ENCODE peak calls at places on chromosomes 2 and 18, in ten cellular contexts. One of them, this sample, is unnamed.

GRCh38 chr2:190880374-190881073 is at the start of gene GLS:
- DNase-seq in transverse colon: peak
- DNase-seq in A549: peak
- DNase-seq in sigmoid colon: peak
- DNase-seq in ovary: peak
- DNase-seq in stomach: peak
- DNase-seq in tibial nerve: peak
- DNase-seq in SK-N-SH: peak
- DNase-seq in K562: peak
- DNase-seq in HepG2: peak
- DNase-seq in this sample: peak

GRCh38 chr2:104102615-104103014 is 751.3 kb upstream of the POU3F3 start:
- DNase-seq in HepG2: no peak
- DNase-seq in A549: no peak
- DNase-seq in ovary: no peak
- DNase-seq in sigmoid colon: no peak
- DNase-seq in transverse colon: no peak
- DNase-seq in tibial nerve: no peak
- DNase-seq in stomach: no peak
- DNase-seq in SK-N-SH: no peak
- DNase-seq in K562: no peak
- DNase-seq in this sample: no peak

GRCh38 chr2:54629914-54630609 is 93.4 kb upstream of the EML6 start:
- DNase-seq in stomach: peak
- DNase-seq in HepG2: peak
- DNase-seq in tibial nerve: peak
- DNase-seq in transverse colon: peak
- DNase-seq in sigmoid colon: no peak
- DNase-seq in A549: peak
- DNase-seq in K562: no peak
- DNase-seq in SK-N-SH: no peak
- DNase-seq in ovary: no peak
- DNase-seq in this sample: peak

GRCh38 chr2:28956415-28956826 is 24.7 kb upstream of the TOGARAM2 start:
- DNase-seq in A549: no peak
- DNase-seq in ovary: no peak
- DNase-seq in stomach: no peak
- DNase-seq in K562: peak
- DNase-seq in HepG2: peak
- DNase-seq in sigmoid colon: no peak
- DNase-seq in SK-N-SH: peak
- DNase-seq in tibial nerve: no peak
- DNase-seq in transverse colon: no peak
- DNase-seq in this sample: peak

GRCh38 chr18:48227206-48227605 is 182.0 kb downstream of the ZBTB7C start:
- DNase-seq in SK-N-SH: no peak
- DNase-seq in A549: no peak
- DNase-seq in sigmoid colon: no peak
- DNase-seq in stomach: no peak
- DNase-seq in transverse colon: no peak
- DNase-seq in tibial nerve: no peak
- DNase-seq in HepG2: no peak
- DNase-seq in ovary: no peak
- DNase-seq in K562: no peak
- DNase-seq in this sample: no peak

GRCh38 chr18:79494936-79495335 is 99.2 kb downstream of the NFATC1 start:
- DNase-seq in K562: no peak
- DNase-seq in HepG2: no peak
- DNase-seq in A549: no peak
- DNase-seq in SK-N-SH: no peak
- DNase-seq in stomach: no peak
- DNase-seq in sigmoid colon: peak
- DNase-seq in tibial nerve: no peak
- DNase-seq in ovary: peak
- DNase-seq in transverse colon: no peak
- DNase-seq in this sample: peak

GRCh38 chr18:9902832-9903231 is 11.0 kb upstream of the VAPA start:
- DNase-seq in transverse colon: no peak
- DNase-seq in ovary: peak
- DNase-seq in sigmoid colon: no peak
- DNase-seq in SK-N-SH: no peak
- DNase-seq in A549: no peak
- DNase-seq in stomach: no peak
- DNase-seq in K562: no peak
- DNase-seq in tibial nerve: no peak
- DNase-seq in HepG2: no peak
- DNase-seq in this sample: no peak

GRCh38 chr2:15841776-15842554 is 98.4 kb upstream of the MYCN start:
- DNase-seq in stomach: no peak
- DNase-seq in sigmoid colon: no peak
- DNase-seq in A549: no peak
- DNase-seq in ovary: no peak
- DNase-seq in K562: no peak
- DNase-seq in transverse colon: no peak
- DNase-seq in SK-N-SH: peak
- DNase-seq in HepG2: peak
- DNase-seq in tibial nerve: no peak
- DNase-seq in this sample: no peak

GRCh38 chr2:42164046-42164445 is 5.1 kb upstream of the EML4 start:
- DNase-seq in sigmoid colon: no peak
- DNase-seq in tibial nerve: no peak
- DNase-seq in ovary: no peak
- DNase-seq in transverse colon: no peak
- DNase-seq in SK-N-SH: no peak
- DNase-seq in stomach: no peak
- DNase-seq in K562: no peak
- DNase-seq in HepG2: no peak
- DNase-seq in A549: no peak
- DNase-seq in this sample: no peak

GRCh38 chr2:156399950-156400703 is 36.1 kb upstream of the GPD2 start:
- DNase-seq in ovary: peak
- DNase-seq in SK-N-SH: peak
- DNase-seq in stomach: peak
- DNase-seq in A549: peak
- DNase-seq in sigmoid colon: peak
- DNase-seq in K562: peak
- DNase-seq in transverse colon: peak
- DNase-seq in HepG2: peak
- DNase-seq in tibial nerve: peak
- DNase-seq in this sample: peak

GRCh38 chr2:101558740-101559508 is 84.0 kb upstream of the RFX8 start:
- DNase-seq in transverse colon: no peak
- DNase-seq in HepG2: peak
- DNase-seq in ovary: no peak
- DNase-seq in sigmoid colon: no peak
- DNase-seq in SK-N-SH: no peak
- DNase-seq in tibial nerve: no peak
- DNase-seq in stomach: no peak
- DNase-seq in K562: no peak
- DNase-seq in A549: no peak
- DNase-seq in this sample: no peak

GRCh38 chr2:83582589-83582988 is 876.5 kb downstream of the SUCLG1 start:
- DNase-seq in SK-N-SH: no peak
- DNase-seq in K562: no peak
- DNase-seq in transverse colon: no peak
- DNase-seq in sigmoid colon: no peak
- DNase-seq in A549: no peak
- DNase-seq in ovary: no peak
- DNase-seq in HepG2: no peak
- DNase-seq in tibial nerve: no peak
- DNase-seq in stomach: no peak
- DNase-seq in this sample: no peak

GRCh38 chr2:83585250-83585649 is 873.8 kb downstream of the SUCLG1 start:
- DNase-seq in SK-N-SH: no peak
- DNase-seq in tibial nerve: no peak
- DNase-seq in stomach: no peak
- DNase-seq in HepG2: no peak
- DNase-seq in A549: no peak
- DNase-seq in K562: no peak
- DNase-seq in transverse colon: no peak
- DNase-seq in ovary: no peak
- DNase-seq in sigmoid colon: no peak
- DNase-seq in this sample: no peak

GRCh38 chr2:83587309-83587708 is 871.8 kb downstream of the SUCLG1 start:
- DNase-seq in sigmoid colon: no peak
- DNase-seq in tibial nerve: no peak
- DNase-seq in K562: no peak
- DNase-seq in stomach: no peak
- DNase-seq in A549: peak
- DNase-seq in ovary: no peak
- DNase-seq in HepG2: no peak
- DNase-seq in SK-N-SH: no peak
- DNase-seq in transverse colon: no peak
- DNase-seq in this sample: no peak

GRCh38 chr2:83584674-83585073 is 874.4 kb downstream of the SUCLG1 start:
- DNase-seq in K562: no peak
- DNase-seq in stomach: no peak
- DNase-seq in HepG2: no peak
- DNase-seq in SK-N-SH: no peak
- DNase-seq in transverse colon: no peak
- DNase-seq in tibial nerve: no peak
- DNase-seq in A549: no peak
- DNase-seq in sigmoid colon: no peak
- DNase-seq in ovary: no peak
- DNase-seq in this sample: no peak
- TF ChIP-seq EP300 in K562: no peak
- TF ChIP-seq EP300 in stomach: no peak
- TF ChIP-seq EP300 in HepG2: no peak
- TF ChIP-seq EP300 in SK-N-SH: no peak
- TF ChIP-seq EP300 in transverse colon: no peak
- TF ChIP-seq EP300 in tibial nerve: no peak
- TF ChIP-seq EP300 in A549: no peak
- TF ChIP-seq EP300 in sigmoid colon: no peak
- TF ChIP-seq EP300 in ovary: no peak
- TF ChIP-seq EP300 in this sample: no peak

GRCh38 chr2:241950413-241950863 is 80.9 kb downstream of the RTP5 start:
- DNase-seq in ovary: no peak
- DNase-seq in A549: no peak
- DNase-seq in transverse colon: no peak
- DNase-seq in stomach: no peak
- DNase-seq in tibial nerve: no peak
- DNase-seq in HepG2: no peak
- DNase-seq in K562: no peak
- DNase-seq in SK-N-SH: no peak
- DNase-seq in sigmoid colon: peak
- DNase-seq in this sample: peak
- TF ChIP-seq CTCF in ovary: no peak
- TF ChIP-seq CTCF in A549: no peak
- TF ChIP-seq CTCF in transverse colon: no peak
- TF ChIP-seq CTCF in stomach: no peak
- TF ChIP-seq CTCF in tibial nerve: no peak
- TF ChIP-seq CTCF in HepG2: no peak
- TF ChIP-seq CTCF in K562: no peak
- TF ChIP-seq CTCF in SK-N-SH: no peak
- TF ChIP-seq CTCF in sigmoid colon: no peak
- TF ChIP-seq CTCF in this sample: no peak

GRCh38 chr2:160491922-160492371 is 1.7 kb downstream of the RBMS1 start:
- DNase-seq in transverse colon: no peak
- DNase-seq in stomach: no peak
- DNase-seq in tibial nerve: no peak
- DNase-seq in K562: no peak
- DNase-seq in ovary: no peak
- DNase-seq in SK-N-SH: no peak
- DNase-seq in HepG2: peak
- DNase-seq in A549: peak
- DNase-seq in sigmoid colon: no peak
- DNase-seq in this sample: no peak

GRCh38 chr2:160492401-160493226 is 993 bp downstream of the RBMS1 start:
- DNase-seq in HepG2: peak
- DNase-seq in sigmoid colon: peak
- DNase-seq in A549: peak
- DNase-seq in K562: peak
- DNase-seq in transverse colon: peak
- DNase-seq in tibial nerve: peak
- DNase-seq in SK-N-SH: peak
- DNase-seq in stomach: peak
- DNase-seq in ovary: peak
- DNase-seq in this sample: peak

GRCh38 chr2:160489096-160489495 is 4.5 kb downstream of the RBMS1 start:
- DNase-seq in A549: no peak
- DNase-seq in K562: no peak
- DNase-seq in SK-N-SH: no peak
- DNase-seq in HepG2: no peak
- DNase-seq in sigmoid colon: no peak
- DNase-seq in tibial nerve: no peak
- DNase-seq in ovary: no peak
- DNase-seq in stomach: no peak
- DNase-seq in transverse colon: no peak
- DNase-seq in this sample: no peak

GRCh38 chr2:160493227-160494028 is at the start of gene RBMS1:
- DNase-seq in K562: peak
- DNase-seq in SK-N-SH: peak
- DNase-seq in tibial nerve: peak
- DNase-seq in sigmoid colon: peak
- DNase-seq in HepG2: peak
- DNase-seq in transverse colon: peak
- DNase-seq in ovary: peak
- DNase-seq in A549: peak
- DNase-seq in stomach: peak
- DNase-seq in this sample: peak

GRCh38 chr2:160490760-160491367 is 2.7 kb downstream of the RBMS1 start:
- DNase-seq in sigmoid colon: no peak
- DNase-seq in stomach: no peak
- DNase-seq in HepG2: peak
- DNase-seq in SK-N-SH: no peak
- DNase-seq in A549: no peak
- DNase-seq in ovary: no peak
- DNase-seq in transverse colon: no peak
- DNase-seq in K562: no peak
- DNase-seq in tibial nerve: no peak
- DNase-seq in this sample: no peak
- TF ChIP-seq EP300 in sigmoid colon: no peak
- TF ChIP-seq EP300 in stomach: no peak
- TF ChIP-seq EP300 in HepG2: no peak
- TF ChIP-seq EP300 in SK-N-SH: no peak
- TF ChIP-seq EP300 in A549: no peak
- TF ChIP-seq EP300 in ovary: no peak
- TF ChIP-seq EP300 in transverse colon: no peak
- TF ChIP-seq EP300 in K562: no peak
- TF ChIP-seq EP300 in tibial nerve: no peak
- TF ChIP-seq EP300 in this sample: no peak

GRCh38 chr18:47054369-47054768 is 18.9 kb upstream of the ELOA2 start:
- DNase-seq in HepG2: no peak
- DNase-seq in transverse colon: no peak
- DNase-seq in stomach: no peak
- DNase-seq in tibial nerve: no peak
- DNase-seq in K562: no peak
- DNase-seq in A549: no peak
- DNase-seq in SK-N-SH: no peak
- DNase-seq in sigmoid colon: no peak
- DNase-seq in ovary: no peak
- DNase-seq in this sample: no peak

DNA sequence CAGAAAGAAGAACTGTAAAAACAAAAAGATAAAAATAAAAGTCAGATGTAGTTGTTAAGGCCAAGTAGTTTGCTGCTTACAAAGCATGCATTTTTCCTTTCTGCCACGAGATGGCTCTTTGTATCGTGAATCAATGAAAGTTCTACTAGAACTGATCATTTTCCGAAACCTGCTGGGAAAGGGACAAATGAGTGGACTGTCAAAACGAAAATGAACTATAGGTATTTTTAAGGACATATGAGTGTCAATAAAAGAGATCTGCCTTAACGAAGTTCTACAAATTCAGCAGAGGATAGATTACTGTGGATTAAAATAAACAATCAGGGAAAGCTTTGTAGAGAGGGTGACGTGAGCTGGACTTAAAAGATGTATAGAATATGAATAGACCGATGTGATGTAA is 15.0 kb upstream of the ELOA2 start:
- DNase-seq in transverse colon: no peak
- DNase-seq in ovary: no peak
- DNase-seq in SK-N-SH: peak
- DNase-seq in HepG2: peak
- DNase-seq in tibial nerve: no peak
- DNase-seq in A549: peak
- DNase-seq in stomach: no peak
- DNase-seq in sigmoid colon: no peak
- DNase-seq in K562: peak
- DNase-seq in this sample: no peak
- TF ChIP-seq CTCF in transverse colon: peak
- TF ChIP-seq CTCF in ovary: no peak
- TF ChIP-seq CTCF in SK-N-SH: peak
- TF ChIP-seq CTCF in HepG2: peak
- TF ChIP-seq CTCF in tibial nerve: peak
- TF ChIP-seq CTCF in A549: peak
- TF ChIP-seq CTCF in stomach: peak
- TF ChIP-seq CTCF in sigmoid colon: peak
- TF ChIP-seq CTCF in K562: peak
- TF ChIP-seq CTCF in this sample: peak

This sample was measured in suprapubic skin.